ENCODE peak calls at places on chromosomes 1 and 21, in nine cellular contexts. G is left lung, M is psoas muscle, D is hepatocyte, L is suprapubic skin, E is body of pancreas, K is RWPE1, S is lower lobe of right lung, Q is Karpas-422. J is an unnamed sample.

GRCh38 chr1:54842963-54843362 is 41.8 kb upstream of the TTC22 start:
- DNase-seq in G (no peak), M (no peak), D (no peak), L (peak; percentile 74), E (no peak), K (no peak), S (no peak), Q (no peak), J (no peak)

GRCh38 chr21:18369115-18369514 is 34.5 kb downstream of the TMPRSS15 start:
- DNase-seq in G (no peak), M (no peak), D (peak; percentile 34), L (no peak), E (no peak), K (no peak), S (no peak), Q (peak; percentile 54), J (no peak)

GRCh38 chr21:26637346-26637745 is 64.3 kb upstream of the CYYR1 start:
- DNase-seq in G (no peak), M (no peak), D (no peak), L (no peak), E (no peak), K (no peak), S (no peak), Q (no peak), J (no peak)

GRCh38 chr1:19083081-19083480 is 126.6 kb upstream of the IFFO2 start:
- DNase-seq in G (no peak), M (no peak), D (no peak), L (no peak), E (no peak), K (no peak), S (no peak), Q (no peak), J (no peak)

GRCh38 chr1:196997428-196997827 is 20.1 kb downstream of the CFHR5 start:
- DNase-seq in G (no peak), M (no peak), D (peak; percentile 7), L (no peak), E (no peak), K (peak; percentile 34), S (no peak), Q (no peak), J (no peak)

GRCh38 chr1:116697892-116698595 is 30.5 kb upstream of the IGSF3 start:
- DNase-seq in G (no peak), M (no peak), D (no peak), L (no peak), E (no peak), K (peak; percentile 48), S (no peak), Q (no peak), J (no peak)

GRCh38 chr1:232038704-232039103 is 412.1 kb downstream of the DISC1 start:
- DNase-seq in G (no peak), M (no peak), D (no peak), L (no peak), E (no peak), K (no peak), S (no peak), Q (no peak), J (no peak)

GRCh38 chr21:41482321-41482720 is 25.6 kb downstream of the TMPRSS2 start:
- DNase-seq in G (no peak), M (no peak), D (no peak), L (no peak), E (no peak), K (no peak), S (no peak), Q (no peak), J (no peak)

GRCh38 chr1:208880433-208881100 is 636.4 kb upstream of the PLXNA2 start:
- DNase-seq in G (no peak), M (no peak), D (no peak), L (no peak), E (no peak), K (no peak), S (no peak), Q (no peak), J (no peak)

GRCh38 chr1:203202431-203203245 is 16.1 kb upstream of the CHI3L1 start:
- DNase-seq in G (no peak), M (peak; percentile 71), D (peak; percentile 77), L (no peak), E (peak; percentile 59), K (no peak), S (no peak), Q (no peak), J (no peak)

GRCh38 chr1:151976868-151977267 is 16.8 kb downstream of the S100A10 start:
- DNase-seq in G (no peak), M (no peak), D (no peak), L (no peak), E (no peak), K (no peak), S (no peak), Q (no peak), J (no peak)

GRCh38 chr1:151980287-151981177 is 13.1 kb downstream of the S100A10 start:
- DNase-seq in G (no peak), M (peak; percentile 65), D (peak; percentile 49), L (no peak), E (peak; percentile 31), K (no peak), S (no peak), Q (no peak), J (no peak)

GRCh38 chr1:151977662-151978230 is 15.9 kb downstream of the S100A10 start:
- DNase-seq in G (no peak), M (no peak), D (no peak), L (no peak), E (no peak), K (no peak), S (no peak), Q (no peak), J (no peak)

GRCh38 chr1:151981178-151981525 is 12.5 kb downstream of the S100A10 start:
- DNase-seq in G (no peak), M (no peak), D (no peak), L (no peak), E (no peak), K (no peak), S (no peak), Q (no peak), J (no peak)

DNA sequence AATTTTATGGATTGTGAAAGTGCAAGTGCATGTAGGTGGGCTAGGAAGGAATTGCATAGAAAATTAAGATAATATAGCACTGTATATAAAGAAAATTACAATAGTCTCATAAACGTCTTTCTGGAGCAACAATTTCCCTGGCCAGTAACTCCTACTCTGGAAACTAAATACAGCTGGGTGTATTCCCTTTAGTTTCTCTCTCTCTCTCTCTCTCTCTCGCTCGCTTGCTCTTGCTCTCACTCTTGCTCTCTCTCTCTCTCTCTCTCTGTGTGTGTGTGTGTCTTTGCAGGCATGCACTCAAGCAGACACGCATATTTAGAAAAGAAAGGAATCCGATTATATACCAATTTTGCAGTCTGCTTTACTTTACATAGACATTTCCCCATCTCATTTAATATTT is 14.7 kb downstream of the S100A10 start:
- DNase-seq in G (no peak), M (no peak), D (no peak), L (no peak), E (no peak), K (no peak), S (no peak), Q (no peak), J (no peak)
- H3K27ac ChIP-seq in G (no peak overlapping the region), M (no peak overlapping the region), D (no peak overlapping the region), L (no peak overlapping the region), E (no peak overlapping the region), K (no peak overlapping the region), S (no peak overlapping the region), Q (no peak overlapping the region), J (no peak overlapping the region)

DNA sequence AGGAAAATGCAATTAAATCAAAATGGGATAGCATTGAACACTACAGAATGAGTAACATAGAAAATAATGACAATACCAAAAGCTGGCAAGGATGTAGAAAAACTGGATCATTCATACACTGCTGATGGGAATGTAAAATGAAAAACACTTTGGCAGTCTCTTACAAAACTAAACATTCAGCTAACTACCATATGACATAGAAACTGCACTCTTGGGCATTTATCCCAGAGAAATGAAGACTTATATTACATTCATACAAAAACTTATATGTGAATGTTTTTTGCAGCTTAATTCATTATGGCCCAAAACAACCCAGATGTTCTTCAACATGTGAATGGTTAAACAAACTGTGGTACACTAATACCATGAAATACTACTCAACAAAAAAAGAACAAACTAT is 66.4 kb downstream of the ANKRD13C start:
- DNase-seq in G (no peak), M (no peak), D (no peak), L (no peak), E (no peak), K (no peak), S (no peak), Q (no peak), J (no peak)
- H3K27ac ChIP-seq in G (no peak overlapping the region), M (no peak overlapping the region), D (no peak overlapping the region), L (no peak overlapping the region), E (no peak overlapping the region), K (no peak overlapping the region), S (no peak overlapping the region), Q (no peak overlapping the region), J (no peak overlapping the region)

GRCh38 chr1:171654705-171655214 is 2.3 kb upstream of the MYOC start:
- DNase-seq in G (no peak), M (no peak), D (no peak), L (peak; percentile 54), E (no peak), K (no peak), S (no peak), Q (no peak), J (no peak)
- H3K27ac ChIP-seq in G (peak overlapping the region; percentile 72), M (peak overlapping the region; percentile 74), D (peak overlapping the region; percentile 87), L (peak overlapping the region; percentile 53), E (peak overlapping the region; percentile 13), K (no peak overlapping the region), S (peak overlapping the region; percentile 79), Q (no peak overlapping the region), J (no peak overlapping the region)

GRCh38 chr1:202034683-202035462 is 24.5 kb downstream of the ELF3 start:
- DNase-seq in G (peak; percentile 93), M (peak; percentile 84), D (peak; percentile 96), L (no peak), E (peak; percentile 98), K (peak; percentile 95), S (peak; percentile 95), Q (no peak), J (no peak)

GRCh38 chr1:202031796-202032195 is 21.4 kb downstream of the ELF3 start:
- DNase-seq in G (no peak), M (no peak), D (no peak), L (no peak), E (no peak), K (no peak), S (no peak), Q (no peak), J (no peak)

GRCh38 chr1:202029727-202030126 is 19.3 kb downstream of the ELF3 start:
- DNase-seq in G (no peak), M (no peak), D (no peak), L (no peak), E (no peak), K (no peak), S (no peak), Q (no peak), J (no peak)

GRCh38 chr1:202034149-202034682 is 23.8 kb downstream of the ELF3 start:
- DNase-seq in G (no peak), M (no peak), D (no peak), L (no peak), E (no peak), K (no peak), S (no peak), Q (no peak), J (no peak)

DNA sequence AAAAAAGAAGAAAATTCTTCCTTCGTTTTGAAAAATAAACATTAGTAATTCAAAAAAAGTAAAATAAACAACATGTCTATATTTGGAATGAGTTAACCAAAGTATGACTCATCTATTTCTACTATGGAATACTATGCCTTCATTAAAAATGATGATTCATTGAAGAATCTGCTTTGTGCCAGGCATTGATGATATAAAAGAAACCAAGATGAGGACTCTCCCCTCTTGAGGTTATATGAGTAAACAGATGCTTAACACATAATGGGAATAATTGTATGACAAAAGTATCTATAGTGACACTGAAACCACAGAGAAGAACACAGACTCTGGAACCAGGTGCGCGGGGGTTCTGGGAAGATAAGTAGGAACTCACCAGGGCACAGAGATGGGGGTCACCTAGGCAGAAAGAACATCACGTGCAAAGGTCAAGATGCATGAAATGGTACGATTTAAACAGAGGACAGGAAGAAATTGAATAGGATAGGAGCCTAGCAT is 18.8 kb downstream of the ELF3 start:
- DNase-seq in G (no peak), M (no peak), D (no peak), L (no peak), E (no peak), K (peak; percentile 95), S (no peak), Q (no peak), J (no peak)
- H3K27ac ChIP-seq in G (no peak overlapping the region), M (no peak overlapping the region), D (peak overlapping the region; percentile 28), L (no peak overlapping the region), E (no peak overlapping the region), K (no peak overlapping the region), S (no peak overlapping the region), Q (no peak overlapping the region), J (no peak overlapping the region)